ENCODE peak calls at places on chromosomes 11 and 22, in ten cellular contexts. A is kidney glomerular epithelial cell; Z is GM13977; G is C1 segment of cervical spinal cord; S is astrocyte of the hippocampus; N is NCI-H82; P is HFFc6; I is activated CD4-positive, alpha-beta memory T cell treated with anti-CD3 and anti-CD28 coated beads, Interleukin-2, amount 10 ng/mL, durations not matched to agents 7 days and 5 days; W is left cardiac atrium; O is stimulated activated naive CD8-positive, alpha-beta T cell treated with anti-CD3 and anti-CD28 coated beads, Interleukin-15, amount 100 ng/mL, for 72 hours. E is an unnamed sample.

GRCh38 chr22:44330188-44330726 is 17.5 kb upstream of the SHISAL1 start:
- DNase-seq in O (no peak), S (no peak), G (no peak), A (no peak), W (no peak), P (no peak), N (no peak), Z (no peak), I (no peak), E (no peak)

GRCh38 chr11:17931595-17931994 is 81.3 kb downstream of the SERGEF start:
- DNase-seq in P (no peak), I (no peak), G (no peak), A (no peak), S (peak), W (no peak), Z (no peak), O (no peak), N (no peak), E (no peak)

GRCh38 chr22:22981670-22982571 is 88.4 kb upstream of the GNAZ start:
- DNase-seq in P (no peak), W (no peak), Z (no peak), G (no peak), N (peak), I (no peak), S (no peak), A (no peak), O (no peak), E (no peak)

GRCh38 chr11:19607656-19608360 is 104.8 kb upstream of the NAV2 start:
- DNase-seq in I (no peak), Z (no peak), G (no peak), S (peak), O (no peak), P (no peak), N (no peak), W (no peak), A (no peak), E (no peak)

GRCh38 chr22:40567106-40567505 is 69.4 kb downstream of the MRTFA start:
- DNase-seq in O (no peak), S (peak), G (no peak), W (no peak), A (peak), I (no peak), P (peak), Z (no peak), N (no peak), E (no peak)

GRCh38 chr11:70055444-70055843 is 22.7 kb upstream of the ANO1 start:
- DNase-seq in S (no peak), A (no peak), O (no peak), P (no peak), N (no peak), Z (no peak), G (no peak), W (no peak), I (no peak), E (no peak)

GRCh38 chr22:31431950-31432349 is 32.5 kb downstream of the DRG1 start:
- DNase-seq in S (no peak), P (no peak), G (no peak), I (no peak), N (no peak), W (no peak), Z (no peak), A (no peak), O (no peak), E (peak)

GRCh38 chr11:58787903-58788302 is 56.2 kb upstream of the GLYAT start:
- DNase-seq in A (peak), G (no peak), Z (no peak), I (no peak), N (no peak), W (no peak), O (no peak), P (peak), S (peak), E (no peak)

GRCh38 chr11:5245155-5245554 is 4.5 kb downstream of the HBG1 start:
- DNase-seq in O (no peak), S (no peak), P (no peak), G (no peak), A (no peak), Z (no peak), N (no peak), I (no peak), W (no peak), E (no peak)

GRCh38 chr22:27490080-27490479 is 311.5 kb downstream of the MN1 start:
- DNase-seq in Z (no peak), N (no peak), I (no peak), W (no peak), P (no peak), S (no peak), A (no peak), G (no peak), O (no peak), E (no peak)

GRCh38 chr22:43820671-43821305 is 8.7 kb upstream of the EFCAB6 start:
- DNase-seq in Z (no peak), G (no peak), O (no peak), S (no peak), A (no peak), W (no peak), I (no peak), P (no peak), N (no peak), E (peak)

GRCh38 chr11:72229336-72229924 is 4.9 kb downstream of the INPPL1 start:
- DNase-seq in W (no peak), O (no peak), N (no peak), A (no peak), S (no peak), G (no peak), I (peak), P (no peak), Z (no peak), E (peak)

GRCh38 chr11:13311570-13311969 is 34.0 kb downstream of the BMAL1 start:
- DNase-seq in P (no peak), O (no peak), A (no peak), I (no peak), N (no peak), W (no peak), Z (no peak), S (no peak), G (no peak), E (no peak)

GRCh38 chr11:133383689-133384088 is 148.6 kb downstream of the OPCML start:
- DNase-seq in S (no peak), G (no peak), O (no peak), I (no peak), Z (no peak), N (peak), W (no peak), A (no peak), P (no peak), E (no peak)

GRCh38 chr11:108009497-108010360 is 1.0 kb downstream of the CUL5 start:
- DNase-seq in I (peak), A (peak), O (no peak), N (peak), W (no peak), Z (no peak), P (no peak), S (peak), G (no peak), E (no peak)

GRCh38 chr22:23836281-23836680 is 2.5 kb downstream of the DERL3 start:
- DNase-seq in P (no peak), Z (no peak), A (no peak), W (no peak), O (no peak), S (no peak), G (no peak), I (no peak), N (no peak), E (no peak)

GRCh38 chr22:31155425-31155824 is 4.6 kb upstream of the RNF185 start:
- DNase-seq in I (no peak), P (peak), O (no peak), A (no peak), S (peak), Z (no peak), N (no peak), W (no peak), G (no peak), E (no peak)

GRCh38 chr11:114031599-114032320 is 27.8 kb upstream of the ZBTB16 start:
- DNase-seq in I (no peak), S (no peak), P (no peak), N (no peak), Z (no peak), G (no peak), O (no peak), A (no peak), W (no peak), E (no peak)

GRCh38 chr11:79173615-79174014 is 267.2 kb downstream of the TENM4 start:
- DNase-seq in P (peak), G (no peak), N (no peak), S (peak), O (no peak), A (peak), W (no peak), Z (no peak), I (no peak), E (no peak)

GRCh38 chr11:130428271-130428670 is at the start of gene ADAMTS8:
- DNase-seq in O (no peak), P (no peak), N (peak), W (no peak), A (no peak), G (no peak), I (no peak), S (peak), Z (no peak), E (no peak)

E was measured in adrenal gland.